ENCODE peak calls at places on chromosomes 1 and 21, in four cellular contexts. R is C1 segment of cervical spinal cord, X is cardiac fibroblast, L is heart right ventricle. D is an unnamed sample.

GRCh38 chr1:245301162-245301580 is 146.4 kb downstream of the KIF26B start:
- DNase-seq in R (no peak), X (peak), L (peak), D (peak)

GRCh38 chr1:181033799-181034391 is at the start of gene MR1:
- DNase-seq in R (peak), X (peak), L (no peak), D (peak)

GRCh38 chr1:162942903-162943567 is 82.1 kb upstream of the CCDC190 start:
- DNase-seq in R (no peak), X (peak), L (no peak), D (peak)

GRCh38 chr1:32746130-32746529 is 43.6 kb upstream of the SYNC start:
- DNase-seq in R (no peak), X (no peak), L (no peak), D (no peak)

GRCh38 chr1:55214903-55215193 is 316 bp downstream of the USP24 start:
- DNase-seq in R (peak), X (no peak), L (peak), D (peak)

GRCh38 chr1:115051850-115052249 is 22.2 kb downstream of the TSHB start:
- DNase-seq in R (no peak), X (no peak), L (no peak), D (no peak)

GRCh38 chr21:32484706-32485380 is 72.3 kb downstream of the EVA1C start:
- DNase-seq in R (peak), X (no peak), L (no peak), D (no peak)

GRCh38 chr1:245155186-245156040 is 628 bp downstream of the KIF26B start:
- DNase-seq in R (no peak), X (no peak), L (no peak), D (peak)

GRCh38 chr1:228147768-228148167 is 2.0 kb upstream of the GJC2 start:
- DNase-seq in R (no peak), X (no peak), L (no peak), D (no peak)

GRCh38 chr1:94322696-94323095 is 85.3 kb upstream of the ARHGAP29 start:
- DNase-seq in R (no peak), X (peak), L (no peak), D (peak)

GRCh38 chr1:167501513-167502191 is 16.7 kb downstream of the CD247 start:
- DNase-seq in R (no peak), X (no peak), L (no peak), D (no peak)

GRCh38 chr1:234841710-234842231 is 231.8 kb upstream of the IRF2BP2 start:
- DNase-seq in R (peak), X (peak), L (no peak), D (peak)

GRCh38 chr21:46065993-46066842 is 31.7 kb upstream of the COL6A2 start:
- DNase-seq in R (no peak), X (no peak), L (peak), D (no peak)

GRCh38 chr1:75165264-75165663 is 31.1 kb downstream of the LHX8 start:
- DNase-seq in R (no peak), X (no peak), L (no peak), D (no peak)

GRCh38 chr1:36783475-36783874 is 250.8 kb downstream of the GRIK3 start:
- DNase-seq in R (no peak), X (no peak), L (no peak), D (no peak)